ENCODE peak calls at places on chromosomes 16 and 17, in ten cellular contexts. One of them, this sample, is unnamed.

GRCh38 chr17:50270430-50271172 is 3.7 kb upstream of the TMEM92 start:
- DNase-seq in HL-60: no peak
- DNase-seq in transverse colon: peak
- DNase-seq in Panc1: no peak
- DNase-seq in GM23338: peak
- DNase-seq in endothelial cell of umbilical vein: no peak
- DNase-seq in H1: peak
- DNase-seq in sigmoid colon: peak
- DNase-seq in HCT116: no peak
- DNase-seq in breast epithelium: peak
- DNase-seq in this sample: peak

GRCh38 chr16:564690-565419 is 1.9 kb upstream of the NHLRC4 start:
- DNase-seq in HL-60: no peak
- DNase-seq in transverse colon: no peak
- DNase-seq in Panc1: no peak
- DNase-seq in GM23338: no peak
- DNase-seq in endothelial cell of umbilical vein: no peak
- DNase-seq in H1: no peak
- DNase-seq in sigmoid colon: no peak
- DNase-seq in HCT116: no peak
- DNase-seq in breast epithelium: no peak
- DNase-seq in this sample: no peak

GRCh38 chr16:25585526-25585925 is 106.2 kb upstream of the HS3ST4 start:
- DNase-seq in HL-60: no peak
- DNase-seq in transverse colon: no peak
- DNase-seq in Panc1: no peak
- DNase-seq in GM23338: no peak
- DNase-seq in endothelial cell of umbilical vein: no peak
- DNase-seq in H1: no peak
- DNase-seq in sigmoid colon: no peak
- DNase-seq in HCT116: no peak
- DNase-seq in breast epithelium: no peak
- DNase-seq in this sample: no peak

GRCh38 chr16:83554096-83554495 is 253.7 kb upstream of the HSBP1 start:
- DNase-seq in HL-60: no peak
- DNase-seq in transverse colon: no peak
- DNase-seq in Panc1: no peak
- DNase-seq in GM23338: no peak
- DNase-seq in endothelial cell of umbilical vein: no peak
- DNase-seq in H1: no peak
- DNase-seq in sigmoid colon: no peak
- DNase-seq in HCT116: no peak
- DNase-seq in breast epithelium: no peak
- DNase-seq in this sample: no peak

GRCh38 chr16:52597772-52598483 is 51.0 kb upstream of the TOX3 start:
- DNase-seq in HL-60: no peak
- DNase-seq in transverse colon: peak
- DNase-seq in Panc1: no peak
- DNase-seq in GM23338: peak
- DNase-seq in endothelial cell of umbilical vein: no peak
- DNase-seq in H1: peak
- DNase-seq in sigmoid colon: no peak
- DNase-seq in HCT116: no peak
- DNase-seq in breast epithelium: no peak
- DNase-seq in this sample: no peak

GRCh38 chr17:77424585-77425344 is 284.0 kb downstream of the SEC14L1 start:
- DNase-seq in HL-60: no peak
- DNase-seq in transverse colon: peak
- DNase-seq in Panc1: no peak
- DNase-seq in GM23338: no peak
- DNase-seq in endothelial cell of umbilical vein: peak
- DNase-seq in H1: no peak
- DNase-seq in sigmoid colon: peak
- DNase-seq in HCT116: no peak
- DNase-seq in breast epithelium: no peak
- DNase-seq in this sample: peak

GRCh38 chr17:73643012-73643845 is 1.0 kb downstream of the SDK2 start:
- DNase-seq in HL-60: no peak
- DNase-seq in transverse colon: peak
- DNase-seq in Panc1: no peak
- DNase-seq in GM23338: peak
- DNase-seq in endothelial cell of umbilical vein: no peak
- DNase-seq in H1: peak
- DNase-seq in sigmoid colon: no peak
- DNase-seq in HCT116: no peak
- DNase-seq in breast epithelium: no peak
- DNase-seq in this sample: no peak

GRCh38 chr17:56629450-56630187 is 36.1 kb downstream of the NOG start:
- DNase-seq in HL-60: no peak
- DNase-seq in transverse colon: no peak
- DNase-seq in Panc1: no peak
- DNase-seq in GM23338: peak
- DNase-seq in endothelial cell of umbilical vein: no peak
- DNase-seq in H1: peak
- DNase-seq in sigmoid colon: no peak
- DNase-seq in HCT116: peak
- DNase-seq in breast epithelium: no peak
- DNase-seq in this sample: no peak

GRCh38 chr16:30116291-30117207 is 3.2 kb upstream of the GDPD3 start:
- DNase-seq in HL-60: no peak
- DNase-seq in transverse colon: no peak
- DNase-seq in Panc1: no peak
- DNase-seq in GM23338: no peak
- DNase-seq in endothelial cell of umbilical vein: no peak
- DNase-seq in H1: no peak
- DNase-seq in sigmoid colon: no peak
- DNase-seq in HCT116: no peak
- DNase-seq in breast epithelium: no peak
- DNase-seq in this sample: no peak

GRCh38 chr17:63398680-63399079 is 47.4 kb downstream of the CYB561 start:
- DNase-seq in HL-60: no peak
- DNase-seq in transverse colon: no peak
- DNase-seq in Panc1: no peak
- DNase-seq in GM23338: no peak
- DNase-seq in endothelial cell of umbilical vein: peak
- DNase-seq in H1: no peak
- DNase-seq in sigmoid colon: no peak
- DNase-seq in HCT116: no peak
- DNase-seq in breast epithelium: no peak
- DNase-seq in this sample: no peak

GRCh38 chr17:68175416-68175815 is 72.4 kb upstream of the AMZ2 start:
- DNase-seq in HL-60: no peak
- DNase-seq in transverse colon: no peak
- DNase-seq in Panc1: no peak
- DNase-seq in GM23338: no peak
- DNase-seq in endothelial cell of umbilical vein: no peak
- DNase-seq in H1: peak
- DNase-seq in sigmoid colon: no peak
- DNase-seq in HCT116: no peak
- DNase-seq in breast epithelium: no peak
- DNase-seq in this sample: no peak

GRCh38 chr17:59756236-59756818 is 48.9 kb downstream of the VMP1 start:
- DNase-seq in HL-60: no peak
- DNase-seq in transverse colon: no peak
- DNase-seq in Panc1: peak
- DNase-seq in GM23338: no peak
- DNase-seq in endothelial cell of umbilical vein: peak
- DNase-seq in H1: no peak
- DNase-seq in sigmoid colon: no peak
- DNase-seq in HCT116: peak
- DNase-seq in breast epithelium: no peak
- DNase-seq in this sample: no peak

GRCh38 chr16:4347010-4347409 is 4.1 kb downstream of the PAM16 start:
- DNase-seq in HL-60: peak
- DNase-seq in transverse colon: no peak
- DNase-seq in Panc1: no peak
- DNase-seq in GM23338: no peak
- DNase-seq in endothelial cell of umbilical vein: no peak
- DNase-seq in H1: no peak
- DNase-seq in sigmoid colon: peak
- DNase-seq in HCT116: no peak
- DNase-seq in breast epithelium: no peak
- DNase-seq in this sample: peak

GRCh38 chr16:4550587-4550986 is 5.6 kb upstream of the C16orf96 start:
- DNase-seq in HL-60: no peak
- DNase-seq in transverse colon: no peak
- DNase-seq in Panc1: no peak
- DNase-seq in GM23338: no peak
- DNase-seq in endothelial cell of umbilical vein: no peak
- DNase-seq in H1: no peak
- DNase-seq in sigmoid colon: no peak
- DNase-seq in HCT116: no peak
- DNase-seq in breast epithelium: no peak
- DNase-seq in this sample: no peak

GRCh38 chr17:65365209-65365608 is 196.2 kb downstream of the AXIN2 start:
- DNase-seq in HL-60: no peak
- DNase-seq in transverse colon: no peak
- DNase-seq in Panc1: no peak
- DNase-seq in GM23338: no peak
- DNase-seq in endothelial cell of umbilical vein: no peak
- DNase-seq in H1: no peak
- DNase-seq in sigmoid colon: no peak
- DNase-seq in HCT116: no peak
- DNase-seq in breast epithelium: no peak
- DNase-seq in this sample: no peak
- H3K27ac ChIP-seq in HL-60: no peak
- H3K27ac ChIP-seq in transverse colon: no peak
- H3K27ac ChIP-seq in Panc1: no peak
- H3K27ac ChIP-seq in GM23338: no peak
- H3K27ac ChIP-seq in endothelial cell of umbilical vein: no peak
- H3K27ac ChIP-seq in H1: no peak
- H3K27ac ChIP-seq in sigmoid colon: no peak
- H3K27ac ChIP-seq in HCT116: no peak
- H3K27ac ChIP-seq in breast epithelium: no peak
- H3K27ac ChIP-seq in this sample: no peak

DNA sequence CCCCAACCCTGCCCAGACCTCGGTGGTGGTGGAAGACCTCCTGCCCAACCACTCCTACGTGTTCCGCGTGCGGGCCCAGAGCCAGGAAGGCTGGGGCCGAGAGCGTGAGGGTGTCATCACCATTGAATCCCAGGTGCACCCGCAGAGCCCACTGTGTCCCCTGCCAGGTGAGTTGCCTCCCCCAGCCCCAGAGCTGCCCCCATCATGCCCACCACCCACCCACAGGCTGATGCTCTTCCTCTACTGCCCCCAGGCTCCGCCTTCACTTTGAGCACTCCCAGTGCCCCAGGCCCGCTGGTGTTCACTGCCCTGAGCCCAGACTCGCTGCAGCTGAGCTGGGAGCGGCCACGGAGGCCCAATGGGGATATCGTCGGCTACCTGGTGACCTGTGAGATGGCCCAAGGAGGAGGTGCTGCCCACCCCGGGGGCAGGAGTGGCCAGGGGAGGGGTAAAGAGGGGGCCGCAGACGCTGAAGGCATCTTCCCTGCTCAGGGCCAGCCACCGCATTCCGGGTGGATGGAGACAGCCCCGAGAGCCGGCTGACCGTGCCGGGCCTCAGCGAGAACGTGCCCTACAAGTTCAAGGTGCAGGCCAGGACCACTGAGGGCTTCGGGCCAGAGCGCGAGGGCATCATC is 8.4 kb downstream of the GALK1 start:
- DNase-seq in HL-60: no peak
- DNase-seq in transverse colon: no peak
- DNase-seq in Panc1: no peak
- DNase-seq in GM23338: no peak
- DNase-seq in endothelial cell of umbilical vein: no peak
- DNase-seq in H1: peak
- DNase-seq in sigmoid colon: peak
- DNase-seq in HCT116: no peak
- DNase-seq in breast epithelium: no peak
- DNase-seq in this sample: no peak
- TF ChIP-seq POLR2AphosphoS5 in HL-60: no peak
- TF ChIP-seq POLR2AphosphoS5 in transverse colon: no peak
- TF ChIP-seq POLR2AphosphoS5 in Panc1: no peak
- TF ChIP-seq POLR2AphosphoS5 in GM23338: no peak
- TF ChIP-seq POLR2AphosphoS5 in endothelial cell of umbilical vein: no peak
- TF ChIP-seq POLR2AphosphoS5 in H1: no peak
- TF ChIP-seq POLR2AphosphoS5 in sigmoid colon: no peak
- TF ChIP-seq POLR2AphosphoS5 in HCT116: no peak
- TF ChIP-seq POLR2AphosphoS5 in breast epithelium: no peak
- TF ChIP-seq POLR2AphosphoS5 in this sample: no peak

GRCh38 chr17:4448197-4448980 is 14.6 kb downstream of the SPNS3 start:
- DNase-seq in HL-60: no peak
- DNase-seq in transverse colon: no peak
- DNase-seq in Panc1: no peak
- DNase-seq in GM23338: no peak
- DNase-seq in endothelial cell of umbilical vein: no peak
- DNase-seq in H1: no peak
- DNase-seq in sigmoid colon: no peak
- DNase-seq in HCT116: no peak
- DNase-seq in breast epithelium: no peak
- DNase-seq in this sample: no peak

GRCh38 chr17:4446326-4447051 is 12.7 kb downstream of the SPNS3 start:
- DNase-seq in HL-60: no peak
- DNase-seq in transverse colon: no peak
- DNase-seq in Panc1: no peak
- DNase-seq in GM23338: no peak
- DNase-seq in endothelial cell of umbilical vein: peak
- DNase-seq in H1: no peak
- DNase-seq in sigmoid colon: no peak
- DNase-seq in HCT116: no peak
- DNase-seq in breast epithelium: no peak
- DNase-seq in this sample: no peak

GRCh38 chr17:4442582-4442981 is 8.8 kb downstream of the SPNS3 start:
- DNase-seq in HL-60: no peak
- DNase-seq in transverse colon: no peak
- DNase-seq in Panc1: no peak
- DNase-seq in GM23338: no peak
- DNase-seq in endothelial cell of umbilical vein: no peak
- DNase-seq in H1: no peak
- DNase-seq in sigmoid colon: no peak
- DNase-seq in HCT116: no peak
- DNase-seq in breast epithelium: no peak
- DNase-seq in this sample: no peak

GRCh38 chr17:4445731-4446130 is 12.0 kb downstream of the SPNS3 start:
- DNase-seq in HL-60: no peak
- DNase-seq in transverse colon: no peak
- DNase-seq in Panc1: no peak
- DNase-seq in GM23338: no peak
- DNase-seq in endothelial cell of umbilical vein: no peak
- DNase-seq in H1: no peak
- DNase-seq in sigmoid colon: no peak
- DNase-seq in HCT116: no peak
- DNase-seq in breast epithelium: no peak
- DNase-seq in this sample: no peak

GRCh38 chr17:4444782-4445473 is 11.2 kb downstream of the SPNS3 start:
- DNase-seq in HL-60: no peak
- DNase-seq in transverse colon: peak
- DNase-seq in Panc1: no peak
- DNase-seq in GM23338: no peak
- DNase-seq in endothelial cell of umbilical vein: no peak
- DNase-seq in H1: no peak
- DNase-seq in sigmoid colon: no peak
- DNase-seq in HCT116: no peak
- DNase-seq in breast epithelium: no peak
- DNase-seq in this sample: no peak
- H3K27ac ChIP-seq in HL-60: peak
- H3K27ac ChIP-seq in transverse colon: no peak
- H3K27ac ChIP-seq in Panc1: no peak
- H3K27ac ChIP-seq in GM23338: no peak
- H3K27ac ChIP-seq in endothelial cell of umbilical vein: no peak
- H3K27ac ChIP-seq in H1: no peak
- H3K27ac ChIP-seq in sigmoid colon: no peak
- H3K27ac ChIP-seq in HCT116: peak
- H3K27ac ChIP-seq in breast epithelium: no peak
- H3K27ac ChIP-seq in this sample: no peak

GRCh38 chr17:40021471-40021961 is 6.3 kb downstream of the CSF3 start:
- DNase-seq in HL-60: no peak
- DNase-seq in transverse colon: no peak
- DNase-seq in Panc1: no peak
- DNase-seq in GM23338: no peak
- DNase-seq in endothelial cell of umbilical vein: peak
- DNase-seq in H1: no peak
- DNase-seq in sigmoid colon: no peak
- DNase-seq in HCT116: no peak
- DNase-seq in breast epithelium: no peak
- DNase-seq in this sample: peak
- TF ChIP-seq POLR2AphosphoS5 in HL-60: no peak
- TF ChIP-seq POLR2AphosphoS5 in transverse colon: no peak
- TF ChIP-seq POLR2AphosphoS5 in Panc1: no peak
- TF ChIP-seq POLR2AphosphoS5 in GM23338: no peak
- TF ChIP-seq POLR2AphosphoS5 in endothelial cell of umbilical vein: peak
- TF ChIP-seq POLR2AphosphoS5 in H1: no peak
- TF ChIP-seq POLR2AphosphoS5 in sigmoid colon: no peak
- TF ChIP-seq POLR2AphosphoS5 in HCT116: no peak
- TF ChIP-seq POLR2AphosphoS5 in breast epithelium: no peak
- TF ChIP-seq POLR2AphosphoS5 in this sample: peak

This sample was measured in upper lobe of left lung.